ENCODE peak calls at places on chromosomes 1 and 21, in nine cellular contexts. Z is T-cell; M is DMS79; T is activated CD8-positive, alpha-beta T cell treated with anti-CD3 and anti-CD28 coated beads, Interleukin-2, amount 10 ng/mL, durations not matched to agents 7 days and 5 days; W is activated CD8-positive, alpha-beta memory T cell treated with anti-CD3 and anti-CD28 coated beads, Interleukin-2, amount 10 ng/mL, durations not matched to agents 7 days and 5 days; Q is stimulated activated CD4-positive, alpha-beta T cell treated with anti-CD3 and anti-CD28 coated beads, TNF-alpha, amount 100 ng/mL, for 1 hour; N is mucosa of gallbladder; J is T-helper 1 cell; E is adrenal gland. S is an unnamed sample.

GRCh38 chr1:15956150-15956549 is 19.8 kb downstream of the ZBTB17 start:
- DNase-seq in Q (no peak), Z (no peak), E (no peak), T (no peak), N (no peak), M (no peak), W (no peak), J (no peak), S (no peak)

GRCh38 chr1:222276062-222276461 is 271.8 kb downstream of the HHIPL2 start:
- DNase-seq in Q (no peak), J (no peak), N (no peak), T (no peak), M (peak), E (no peak), Z (no peak), W (no peak), S (no peak)

GRCh38 chr1:14733053-14733778 is 134.7 kb downstream of the KAZN start:
- DNase-seq in M (peak), Z (no peak), Q (no peak), N (no peak), E (no peak), T (no peak), W (no peak), J (no peak), S (peak)

GRCh38 chr21:44738621-44739020 is 27.2 kb upstream of the TSPEAR start:
- DNase-seq in M (no peak), N (no peak), W (no peak), T (no peak), J (no peak), Q (no peak), E (no peak), Z (no peak), S (no peak)

GRCh38 chr1:53733975-53734649 is 4.9 kb downstream of the GLIS1 start:
- DNase-seq in W (no peak), Q (no peak), Z (no peak), E (no peak), N (no peak), T (no peak), M (no peak), J (no peak), S (peak)

GRCh38 chr1:98677288-98677687 is 15.8 kb downstream of the SNX7 start:
- DNase-seq in Q (no peak), J (no peak), N (no peak), Z (no peak), E (no peak), M (no peak), T (no peak), W (no peak), S (peak)

GRCh38 chr1:95233321-95233736 is 681 bp upstream of the RWDD3 start:
- DNase-seq in Q (no peak), Z (no peak), T (no peak), J (no peak), N (peak), E (peak), M (no peak), W (no peak), S (no peak)

GRCh38 chr1:208029381-208030319 is 118.7 kb upstream of the CD34 start:
- DNase-seq in N (peak), W (no peak), Z (no peak), E (peak), Q (no peak), T (no peak), J (no peak), M (no peak), S (peak)

GRCh38 chr1:65527211-65527610 is 106.7 kb downstream of the LEPR start:
- DNase-seq in W (no peak), Z (no peak), J (no peak), Q (no peak), M (no peak), T (no peak), N (no peak), E (no peak), S (peak)

GRCh38 chr1:26907071-26907922 is 6.5 kb downstream of the NR0B2 start:
- DNase-seq in E (peak), N (peak), M (no peak), Q (no peak), J (no peak), T (no peak), W (no peak), Z (no peak), S (peak)

GRCh38 chr1:11281518-11282331 is 8.7 kb downstream of the UBIAD1 start:
- DNase-seq in E (peak), J (no peak), W (no peak), N (peak), T (no peak), Q (no peak), Z (no peak), M (peak), S (peak)

GRCh38 chr21:32256873-32257620 is 21.8 kb downstream of the MIS18A start:
- DNase-seq in M (peak), N (peak), E (peak), J (no peak), T (no peak), Z (no peak), W (no peak), Q (no peak), S (peak)

GRCh38 chr1:220552672-220553258 is 24.8 kb downstream of the MARK1 start:
- DNase-seq in W (no peak), N (no peak), J (no peak), M (no peak), Q (no peak), T (no peak), Z (no peak), E (no peak), S (no peak)

GRCh38 chr21:27268290-27268689 is 301.4 kb upstream of the ADAMTS5 start:
- DNase-seq in M (no peak), W (no peak), Q (no peak), J (no peak), N (no peak), T (no peak), Z (no peak), E (no peak), S (no peak)